ENCODE peak calls at places on chromosomes 4 and X, in ten cellular contexts. One of them, this sample, is unnamed.

GRCh38 chr4:37998225-37998624 is 38.0 kb downstream of the PTTG2 start:
- DNase-seq in myocyte: peak
- DNase-seq in HCT116: no peak
- DNase-seq in fibroblast of gingiva: no peak
- DNase-seq in endothelial cell of umbilical vein: no peak
- DNase-seq in ascending aorta: no peak
- DNase-seq in activated T-helper 1 cell treated with anti-CD3 and anti-CD28 coated beads, Interleukin-12 subunit alpha, Interleukin-12 subunit beta, Interleukin-2, Interleukin-4 antibody, amounts not matched to agents 30 ng/mL and 10 ng/mL and 1 ng/mL, durations not matched to agents 14 hours and 24 hours and 36 hours: no peak
- DNase-seq in activated naive CD4-positive, alpha-beta T cell treated with anti-CD3 and anti-CD28 coated beads for 36 hours: no peak
- DNase-seq in activated gamma-delta T cell treated with Interleukin-2 at 50 U/mL for 16 hours: no peak
- DNase-seq in A172: no peak
- DNase-seq in this sample: no peak

GRCh38 chrX:31546130-31546529 is 474.3 kb upstream of the FTHL17 start:
- DNase-seq in myocyte: peak
- DNase-seq in HCT116: no peak
- DNase-seq in fibroblast of gingiva: peak
- DNase-seq in endothelial cell of umbilical vein: peak
- DNase-seq in ascending aorta: peak
- DNase-seq in activated T-helper 1 cell treated with anti-CD3 and anti-CD28 coated beads, Interleukin-12 subunit alpha, Interleukin-12 subunit beta, Interleukin-2, Interleukin-4 antibody, amounts not matched to agents 30 ng/mL and 10 ng/mL and 1 ng/mL, durations not matched to agents 14 hours and 24 hours and 36 hours: no peak
- DNase-seq in activated naive CD4-positive, alpha-beta T cell treated with anti-CD3 and anti-CD28 coated beads for 36 hours: no peak
- DNase-seq in activated gamma-delta T cell treated with Interleukin-2 at 50 U/mL for 16 hours: no peak
- DNase-seq in A172: peak
- DNase-seq in this sample: no peak

GRCh38 chr4:6017030-6017429 is 1.2 kb downstream of the C4orf50 start:
- DNase-seq in myocyte: no peak
- DNase-seq in HCT116: no peak
- DNase-seq in fibroblast of gingiva: no peak
- DNase-seq in endothelial cell of umbilical vein: no peak
- DNase-seq in ascending aorta: no peak
- DNase-seq in activated T-helper 1 cell treated with anti-CD3 and anti-CD28 coated beads, Interleukin-12 subunit alpha, Interleukin-12 subunit beta, Interleukin-2, Interleukin-4 antibody, amounts not matched to agents 30 ng/mL and 10 ng/mL and 1 ng/mL, durations not matched to agents 14 hours and 24 hours and 36 hours: no peak
- DNase-seq in activated naive CD4-positive, alpha-beta T cell treated with anti-CD3 and anti-CD28 coated beads for 36 hours: no peak
- DNase-seq in activated gamma-delta T cell treated with Interleukin-2 at 50 U/mL for 16 hours: no peak
- DNase-seq in A172: no peak
- DNase-seq in this sample: no peak

GRCh38 chr4:125070869-125071268 is 243.9 kb upstream of the FAT4 start:
- DNase-seq in myocyte: peak
- DNase-seq in HCT116: no peak
- DNase-seq in fibroblast of gingiva: no peak
- DNase-seq in endothelial cell of umbilical vein: no peak
- DNase-seq in ascending aorta: no peak
- DNase-seq in activated T-helper 1 cell treated with anti-CD3 and anti-CD28 coated beads, Interleukin-12 subunit alpha, Interleukin-12 subunit beta, Interleukin-2, Interleukin-4 antibody, amounts not matched to agents 30 ng/mL and 10 ng/mL and 1 ng/mL, durations not matched to agents 14 hours and 24 hours and 36 hours: no peak
- DNase-seq in activated naive CD4-positive, alpha-beta T cell treated with anti-CD3 and anti-CD28 coated beads for 36 hours: no peak
- DNase-seq in activated gamma-delta T cell treated with Interleukin-2 at 50 U/mL for 16 hours: no peak
- DNase-seq in A172: no peak
- DNase-seq in this sample: no peak

GRCh38 chrX:29627833-29628232 is 587.5 kb upstream of the MAGEB2 start:
- DNase-seq in myocyte: no peak
- DNase-seq in HCT116: no peak
- DNase-seq in fibroblast of gingiva: no peak
- DNase-seq in endothelial cell of umbilical vein: no peak
- DNase-seq in ascending aorta: no peak
- DNase-seq in activated T-helper 1 cell treated with anti-CD3 and anti-CD28 coated beads, Interleukin-12 subunit alpha, Interleukin-12 subunit beta, Interleukin-2, Interleukin-4 antibody, amounts not matched to agents 30 ng/mL and 10 ng/mL and 1 ng/mL, durations not matched to agents 14 hours and 24 hours and 36 hours: no peak
- DNase-seq in activated naive CD4-positive, alpha-beta T cell treated with anti-CD3 and anti-CD28 coated beads for 36 hours: no peak
- DNase-seq in activated gamma-delta T cell treated with Interleukin-2 at 50 U/mL for 16 hours: no peak
- DNase-seq in A172: no peak
- DNase-seq in this sample: no peak

GRCh38 chr4:8000247-8000646 is 60.6 kb upstream of the AFAP1 start:
- DNase-seq in myocyte: no peak
- DNase-seq in HCT116: no peak
- DNase-seq in fibroblast of gingiva: no peak
- DNase-seq in endothelial cell of umbilical vein: no peak
- DNase-seq in ascending aorta: no peak
- DNase-seq in activated T-helper 1 cell treated with anti-CD3 and anti-CD28 coated beads, Interleukin-12 subunit alpha, Interleukin-12 subunit beta, Interleukin-2, Interleukin-4 antibody, amounts not matched to agents 30 ng/mL and 10 ng/mL and 1 ng/mL, durations not matched to agents 14 hours and 24 hours and 36 hours: no peak
- DNase-seq in activated naive CD4-positive, alpha-beta T cell treated with anti-CD3 and anti-CD28 coated beads for 36 hours: no peak
- DNase-seq in activated gamma-delta T cell treated with Interleukin-2 at 50 U/mL for 16 hours: no peak
- DNase-seq in A172: no peak
- DNase-seq in this sample: no peak

GRCh38 chr4:19239565-19239964 is 1012.1 kb upstream of the SLIT2 start:
- DNase-seq in myocyte: no peak
- DNase-seq in HCT116: no peak
- DNase-seq in fibroblast of gingiva: no peak
- DNase-seq in endothelial cell of umbilical vein: peak
- DNase-seq in ascending aorta: no peak
- DNase-seq in activated T-helper 1 cell treated with anti-CD3 and anti-CD28 coated beads, Interleukin-12 subunit alpha, Interleukin-12 subunit beta, Interleukin-2, Interleukin-4 antibody, amounts not matched to agents 30 ng/mL and 10 ng/mL and 1 ng/mL, durations not matched to agents 14 hours and 24 hours and 36 hours: no peak
- DNase-seq in activated naive CD4-positive, alpha-beta T cell treated with anti-CD3 and anti-CD28 coated beads for 36 hours: no peak
- DNase-seq in activated gamma-delta T cell treated with Interleukin-2 at 50 U/mL for 16 hours: no peak
- DNase-seq in A172: no peak
- DNase-seq in this sample: no peak

GRCh38 chr4:6206771-6207290 is 6.5 kb upstream of the JAKMIP1 start:
- DNase-seq in myocyte: no peak
- DNase-seq in HCT116: no peak
- DNase-seq in fibroblast of gingiva: no peak
- DNase-seq in endothelial cell of umbilical vein: no peak
- DNase-seq in ascending aorta: peak
- DNase-seq in activated T-helper 1 cell treated with anti-CD3 and anti-CD28 coated beads, Interleukin-12 subunit alpha, Interleukin-12 subunit beta, Interleukin-2, Interleukin-4 antibody, amounts not matched to agents 30 ng/mL and 10 ng/mL and 1 ng/mL, durations not matched to agents 14 hours and 24 hours and 36 hours: no peak
- DNase-seq in activated naive CD4-positive, alpha-beta T cell treated with anti-CD3 and anti-CD28 coated beads for 36 hours: no peak
- DNase-seq in activated gamma-delta T cell treated with Interleukin-2 at 50 U/mL for 16 hours: no peak
- DNase-seq in A172: no peak
- DNase-seq in this sample: no peak

GRCh38 chr4:2353222-2354107 is 65.0 kb downstream of the ZFYVE28 start:
- DNase-seq in myocyte: peak
- DNase-seq in HCT116: no peak
- DNase-seq in fibroblast of gingiva: no peak
- DNase-seq in endothelial cell of umbilical vein: no peak
- DNase-seq in ascending aorta: peak
- DNase-seq in activated T-helper 1 cell treated with anti-CD3 and anti-CD28 coated beads, Interleukin-12 subunit alpha, Interleukin-12 subunit beta, Interleukin-2, Interleukin-4 antibody, amounts not matched to agents 30 ng/mL and 10 ng/mL and 1 ng/mL, durations not matched to agents 14 hours and 24 hours and 36 hours: no peak
- DNase-seq in activated naive CD4-positive, alpha-beta T cell treated with anti-CD3 and anti-CD28 coated beads for 36 hours: peak
- DNase-seq in activated gamma-delta T cell treated with Interleukin-2 at 50 U/mL for 16 hours: no peak
- DNase-seq in A172: no peak
- DNase-seq in this sample: peak

GRCh38 chr4:158678767-158679166 is 6.7 kb downstream of the ETFDH start:
- DNase-seq in myocyte: no peak
- DNase-seq in HCT116: no peak
- DNase-seq in fibroblast of gingiva: no peak
- DNase-seq in endothelial cell of umbilical vein: no peak
- DNase-seq in ascending aorta: no peak
- DNase-seq in activated T-helper 1 cell treated with anti-CD3 and anti-CD28 coated beads, Interleukin-12 subunit alpha, Interleukin-12 subunit beta, Interleukin-2, Interleukin-4 antibody, amounts not matched to agents 30 ng/mL and 10 ng/mL and 1 ng/mL, durations not matched to agents 14 hours and 24 hours and 36 hours: no peak
- DNase-seq in activated naive CD4-positive, alpha-beta T cell treated with anti-CD3 and anti-CD28 coated beads for 36 hours: no peak
- DNase-seq in activated gamma-delta T cell treated with Interleukin-2 at 50 U/mL for 16 hours: no peak
- DNase-seq in A172: no peak
- DNase-seq in this sample: no peak